ENCODE peak calls at places on chromosomes 5 and 9, in four cellular contexts. One of them, this sample, is unnamed.

GRCh38 chr5:128538249-128539037 is 398 bp upstream of the FBN2 start:
- DNase-seq in GM12878: no peak
- DNase-seq in K562: no peak
- DNase-seq in HepG2: no peak
- DNase-seq in this sample: peak

GRCh38 chr5:31888513-31888912 is 249.6 kb downstream of the PDZD2 start:
- DNase-seq in GM12878: no peak
- DNase-seq in K562: no peak
- DNase-seq in HepG2: no peak
- DNase-seq in this sample: no peak

GRCh38 chr9:93089481-93089991 is 6.5 kb upstream of the CARD19 start:
- DNase-seq in GM12878: no peak
- DNase-seq in K562: no peak
- DNase-seq in HepG2: no peak
- DNase-seq in this sample: no peak

GRCh38 chr5:142034994-142035393 is 22.2 kb upstream of the GNPDA1 start:
- DNase-seq in GM12878: no peak
- DNase-seq in K562: no peak
- DNase-seq in HepG2: no peak
- DNase-seq in this sample: peak

GRCh38 chr5:54873696-54874095 is 111.7 kb downstream of the ESM1 start:
- DNase-seq in GM12878: no peak
- DNase-seq in K562: no peak
- DNase-seq in HepG2: no peak
- DNase-seq in this sample: no peak

GRCh38 chr5:147949711-147950573 is 43.6 kb upstream of the C5orf46 start:
- DNase-seq in GM12878: no peak
- DNase-seq in K562: peak
- DNase-seq in HepG2: peak
- DNase-seq in this sample: no peak

GRCh38 chr5:123708074-123708806 is 196.3 kb downstream of the CSNK1G3 start:
- DNase-seq in GM12878: no peak
- DNase-seq in K562: no peak
- DNase-seq in HepG2: no peak
- DNase-seq in this sample: no peak

GRCh38 chr5:82586176-82586575 is 308.0 kb upstream of the RPS23 start:
- DNase-seq in GM12878: no peak
- DNase-seq in K562: no peak
- DNase-seq in HepG2: no peak
- DNase-seq in this sample: no peak

GRCh38 chr9:93288341-93288740 is 104.4 kb downstream of the WNK2 start:
- DNase-seq in GM12878: no peak
- DNase-seq in K562: peak
- DNase-seq in HepG2: peak
- DNase-seq in this sample: no peak

GRCh38 chr5:2136728-2137333 is 254.1 kb upstream of the IRX4 start:
- DNase-seq in GM12878: no peak
- DNase-seq in K562: no peak
- DNase-seq in HepG2: no peak
- DNase-seq in this sample: no peak

GRCh38 chr9:89752154-89752553 is 147.3 kb downstream of the GADD45G start:
- DNase-seq in GM12878: no peak
- DNase-seq in K562: no peak
- DNase-seq in HepG2: no peak
- DNase-seq in this sample: no peak
- TF ChIP-seq TAF1 in GM12878: no peak
- TF ChIP-seq TAF1 in K562: no peak
- TF ChIP-seq TAF1 in HepG2: no peak
- TF ChIP-seq TAF1 in this sample: no peak

DNA sequence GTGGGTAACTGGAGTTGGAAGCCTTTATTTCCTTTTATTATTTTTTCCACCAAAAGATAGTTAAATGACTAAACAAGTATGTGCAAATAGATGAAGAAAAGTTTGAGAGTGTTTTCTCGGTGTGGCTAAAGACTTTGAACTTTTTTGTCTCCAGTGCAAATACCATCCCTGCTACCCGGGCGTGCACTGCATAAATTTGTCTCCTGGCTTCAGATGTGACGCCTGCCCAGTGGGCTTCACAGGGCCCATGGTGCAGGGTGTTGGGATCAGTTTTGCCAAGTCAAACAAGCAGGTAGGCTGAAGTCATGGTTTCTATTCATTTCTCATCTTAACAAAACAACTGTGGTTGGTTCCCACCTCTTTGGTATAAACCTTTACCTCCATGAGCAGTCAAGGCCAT is 26.4 kb downstream of the THBS4 start:
- DNase-seq in GM12878: no peak
- DNase-seq in K562: no peak
- DNase-seq in HepG2: peak
- DNase-seq in this sample: no peak
- TF ChIP-seq CREB1 in GM12878: no peak
- TF ChIP-seq CREB1 in K562: no peak
- TF ChIP-seq CREB1 in HepG2: no peak
- TF ChIP-seq CREB1 in this sample: no peak

DNA sequence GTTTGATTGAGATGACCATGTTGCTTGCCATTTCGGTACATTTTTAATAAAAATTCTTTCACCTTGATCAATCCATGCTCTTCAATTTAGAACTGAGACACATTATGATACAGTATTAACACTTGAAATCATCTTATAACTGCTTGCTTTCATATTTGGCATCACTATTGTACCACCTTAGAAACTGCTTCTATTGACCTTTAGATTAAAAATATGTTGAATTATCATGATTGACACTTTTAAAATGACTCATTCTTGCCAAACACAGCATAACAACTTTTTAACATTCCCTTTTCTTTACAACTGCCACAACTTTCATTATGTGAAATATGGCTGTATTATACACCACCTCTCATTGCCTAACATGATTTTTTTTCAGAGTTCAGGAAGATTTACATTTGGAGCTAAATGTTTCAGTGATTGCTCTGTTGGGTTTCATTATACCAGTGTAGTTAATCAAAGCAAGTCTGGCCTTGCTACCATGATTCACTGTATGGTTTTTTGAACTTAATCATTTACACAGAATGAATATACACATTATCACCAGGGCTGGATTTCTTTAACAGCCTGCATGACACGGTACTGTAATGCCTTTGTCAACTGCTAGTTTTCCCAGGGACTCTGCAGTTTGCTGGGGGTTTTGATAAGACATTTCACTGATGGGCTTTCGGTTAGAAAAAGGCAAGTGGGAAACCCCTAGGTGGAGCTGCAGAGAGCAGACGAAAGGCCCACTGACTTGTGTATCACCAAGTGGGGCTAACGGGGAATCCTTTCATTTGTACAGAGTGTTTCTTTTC is 93.6 kb upstream of the TLE4 start:
- DNase-seq in GM12878: no peak
- DNase-seq in K562: peak
- DNase-seq in HepG2: peak
- DNase-seq in this sample: no peak
- TF ChIP-seq TAF1 in GM12878: no peak
- TF ChIP-seq TAF1 in K562: no peak
- TF ChIP-seq TAF1 in HepG2: no peak
- TF ChIP-seq TAF1 in this sample: no peak

DNA sequence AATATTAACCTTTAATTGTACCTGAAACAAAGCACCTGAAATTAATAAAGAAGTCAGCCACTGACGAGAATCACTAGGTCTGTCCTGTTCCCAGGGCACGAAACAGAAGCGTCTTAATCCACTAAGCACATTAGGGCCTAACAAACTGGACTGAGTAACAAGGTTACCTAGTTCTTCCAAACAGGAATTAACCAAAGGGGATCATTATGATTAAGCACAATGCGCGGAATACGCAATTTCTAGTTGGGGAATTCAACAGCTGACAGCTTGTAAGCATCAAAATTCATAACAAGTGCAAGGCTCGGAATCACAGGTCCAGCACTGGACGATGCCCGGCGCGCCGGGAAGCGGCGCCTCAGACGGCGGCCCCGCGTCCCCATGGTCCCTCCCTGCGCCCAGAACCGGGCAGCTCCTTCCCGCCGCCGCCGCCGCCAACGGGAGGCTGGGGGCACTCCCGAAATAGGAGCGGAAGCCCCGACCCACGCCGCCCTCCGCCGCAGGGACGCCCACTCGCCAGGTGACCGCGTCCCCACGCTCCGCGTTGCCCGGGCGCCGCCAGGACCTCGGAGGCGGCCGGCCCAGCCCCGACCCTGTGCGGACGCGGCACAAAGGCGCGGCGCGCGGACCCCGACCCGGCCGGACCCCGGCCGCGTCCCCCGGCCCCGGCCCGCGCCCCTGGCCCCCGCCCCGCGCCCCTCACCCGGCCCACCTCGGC is 898 bp downstream of the CAMSAP1 start:
- DNase-seq in GM12878: no peak
- DNase-seq in K562: peak
- DNase-seq in HepG2: no peak
- DNase-seq in this sample: no peak
- TF ChIP-seq CREB1 in GM12878: no peak
- TF ChIP-seq CREB1 in K562: no peak
- TF ChIP-seq CREB1 in HepG2: no peak
- TF ChIP-seq CREB1 in this sample: no peak

GRCh38 chr9:35229066-35229778 is 67.4 kb downstream of the UNC13B start:
- DNase-seq in GM12878: no peak
- DNase-seq in K562: no peak
- DNase-seq in HepG2: no peak
- DNase-seq in this sample: no peak
- TF ChIP-seq TAF1 in GM12878: no peak
- TF ChIP-seq TAF1 in K562: no peak
- TF ChIP-seq TAF1 in HepG2: no peak
- TF ChIP-seq TAF1 in this sample: no peak

GRCh38 chr5:36172593-36172992 is 20.7 kb downstream of the SKP2 start:
- DNase-seq in GM12878: no peak
- DNase-seq in K562: no peak
- DNase-seq in HepG2: no peak
- DNase-seq in this sample: no peak

GRCh38 chr5:36173426-36173825 is 21.5 kb downstream of the SKP2 start:
- DNase-seq in GM12878: no peak
- DNase-seq in K562: no peak
- DNase-seq in HepG2: no peak
- DNase-seq in this sample: no peak

GRCh38 chr5:36175043-36175442 is 23.1 kb downstream of the SKP2 start:
- DNase-seq in GM12878: no peak
- DNase-seq in K562: no peak
- DNase-seq in HepG2: no peak
- DNase-seq in this sample: no peak

GRCh38 chr5:36177154-36177553 is 25.2 kb downstream of the SKP2 start:
- DNase-seq in GM12878: peak
- DNase-seq in K562: no peak
- DNase-seq in HepG2: no peak
- DNase-seq in this sample: no peak

DNA sequence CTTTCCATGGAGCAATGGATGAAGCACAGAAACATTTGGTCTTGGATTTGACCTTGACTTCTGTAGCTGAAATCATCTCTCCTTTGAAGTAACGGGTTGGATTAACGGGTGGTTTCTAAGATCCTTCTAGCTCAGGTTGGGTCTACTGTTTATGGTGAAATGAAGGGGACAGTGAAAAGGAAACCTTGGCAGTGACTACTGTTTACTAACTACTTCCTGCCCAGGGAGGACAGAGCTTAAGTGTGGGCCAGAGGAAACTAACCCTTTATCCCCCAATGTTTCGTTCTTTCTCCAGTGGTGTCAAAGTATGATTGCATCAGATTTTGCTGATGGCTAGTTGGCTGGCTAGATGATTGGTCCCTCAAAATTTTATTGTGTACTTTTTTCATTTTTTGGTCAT is 22.2 kb downstream of the SKP2 start:
- DNase-seq in GM12878: no peak
- DNase-seq in K562: no peak
- DNase-seq in HepG2: no peak
- DNase-seq in this sample: no peak
- TF ChIP-seq CREB1 in GM12878: no peak
- TF ChIP-seq CREB1 in K562: no peak
- TF ChIP-seq CREB1 in HepG2: no peak
- TF ChIP-seq CREB1 in this sample: no peak

DNA sequence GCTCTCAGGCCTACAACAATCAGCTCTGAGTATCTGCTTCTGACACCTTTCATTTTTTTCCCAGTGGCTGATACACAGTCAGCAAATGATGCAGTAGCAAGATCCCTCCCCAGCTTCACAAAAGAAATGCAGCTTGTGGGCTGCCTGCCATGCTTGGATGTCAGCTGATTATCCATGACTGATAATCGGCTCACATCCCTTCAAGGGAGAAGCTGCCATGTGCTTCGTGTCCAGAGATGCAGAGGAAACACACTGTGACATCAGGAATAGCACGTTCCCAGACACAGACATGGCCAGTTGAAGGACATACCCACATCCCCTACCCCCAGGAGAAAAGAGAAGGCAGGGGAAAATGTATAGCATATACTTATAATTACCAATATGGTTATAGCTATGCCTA is 27.9 kb downstream of the TMEM215 start:
- DNase-seq in GM12878: no peak
- DNase-seq in K562: no peak
- DNase-seq in HepG2: no peak
- DNase-seq in this sample: no peak
- TF ChIP-seq TAF1 in GM12878: no peak
- TF ChIP-seq TAF1 in K562: no peak
- TF ChIP-seq TAF1 in HepG2: no peak
- TF ChIP-seq TAF1 in this sample: no peak

GRCh38 chr5:93151121-93151520 is 429.9 kb downstream of the NR2F1-AS1 start:
- DNase-seq in GM12878: no peak
- DNase-seq in K562: no peak
- DNase-seq in HepG2: no peak
- DNase-seq in this sample: no peak
- TF ChIP-seq CREB1 in GM12878: no peak
- TF ChIP-seq CREB1 in K562: no peak
- TF ChIP-seq CREB1 in HepG2: no peak
- TF ChIP-seq CREB1 in this sample: no peak

GRCh38 chr5:169347786-169348185 is 46.8 kb upstream of the SLIT3 start:
- DNase-seq in GM12878: no peak
- DNase-seq in K562: no peak
- DNase-seq in HepG2: no peak
- DNase-seq in this sample: no peak

GRCh38 chr5:169350016-169350415 is 49.1 kb upstream of the SLIT3 start:
- DNase-seq in GM12878: no peak
- DNase-seq in K562: no peak
- DNase-seq in HepG2: no peak
- DNase-seq in this sample: no peak

GRCh38 chr5:169354263-169354662 is 53.3 kb upstream of the SLIT3 start:
- DNase-seq in GM12878: no peak
- DNase-seq in K562: no peak
- DNase-seq in HepG2: no peak
- DNase-seq in this sample: no peak

GRCh38 chr5:169352901-169353300 is 52.0 kb upstream of the SLIT3 start:
- DNase-seq in GM12878: no peak
- DNase-seq in K562: no peak
- DNase-seq in HepG2: no peak
- DNase-seq in this sample: no peak

GRCh38 chr5:169350759-169351240 is 49.9 kb upstream of the SLIT3 start:
- DNase-seq in GM12878: no peak
- DNase-seq in K562: no peak
- DNase-seq in HepG2: no peak
- DNase-seq in this sample: no peak
- TF ChIP-seq TAF1 in GM12878: no peak
- TF ChIP-seq TAF1 in K562: no peak
- TF ChIP-seq TAF1 in HepG2: no peak
- TF ChIP-seq TAF1 in this sample: no peak